ENCODE peak calls at places on chromosomes 3 and 15, in eight cellular contexts. U is neuronal stem cell; R is prostate gland; M is effector memory CD4-positive, alpha-beta T cell; T is heart left ventricle; L is pancreas; S is fibroblast of lung; J is GM23338. O is an unnamed sample.
A peak's percentile ranks its signal among the peaks of the same experiment; 100 is the strongest.

GRCh38 chr3:184710870-184711365 is 946 bp downstream of the MAGEF1 start:
- DNase-seq in U (no peak), R (no peak), M (no peak), T (no peak), L (no peak), S (peak; percentile 17), J (no peak), O (no peak)

GRCh38 chr3:34212671-34213070 is 414.2 kb downstream of the PDCD6IP start:
- DNase-seq in U (peak; percentile 2), R (peak; percentile 60), M (no peak), T (no peak), L (no peak), S (peak; percentile 72), J (no peak), O (no peak)

GRCh38 chr3:66538390-66538789 is 37.6 kb upstream of the LRIG1 start:
- DNase-seq in U (no peak), R (no peak), M (no peak), T (no peak), L (no peak), S (no peak), J (no peak), O (no peak)

GRCh38 chr15:98503970-98504369 is 144.4 kb upstream of the IGF1R start:
- DNase-seq in U (no peak), R (no peak), M (no peak), T (no peak), L (no peak), S (no peak), J (no peak), O (no peak)

GRCh38 chr15:81450721-81451120 is 76.7 kb upstream of the TMC3 start:
- DNase-seq in U (no peak), R (no peak), M (no peak), T (no peak), L (no peak), S (no peak), J (no peak), O (no peak)

GRCh38 chr3:63644212-63644777 is 8.2 kb upstream of the SNTN start:
- DNase-seq in U (no peak), R (no peak), M (no peak), T (no peak), L (no peak), S (no peak), J (peak; percentile 57), O (no peak)

GRCh38 chr3:81433675-81434074 is 327.8 kb downstream of the GBE1 start:
- DNase-seq in U (no peak), R (no peak), M (no peak), T (no peak), L (no peak), S (no peak), J (no peak), O (no peak)

GRCh38 chr3:129481783-129482332 is 41.8 kb downstream of the IFT122 start:
- DNase-seq in U (no peak), R (peak; percentile 10), M (peak; percentile 52), T (peak; percentile 57), L (no peak), S (peak; percentile 70), J (peak; percentile 14), O (peak; percentile 5)

GRCh38 chr15:66098019-66098363 is 155.6 kb downstream of the MEGF11 start:
- DNase-seq in U (no peak), R (no peak), M (no peak), T (no peak), L (no peak), S (no peak), J (no peak), O (no peak)

GRCh38 chr3:195240171-195240701 is 30.7 kb downstream of the XXYLT1 start:
- DNase-seq in U (no peak), R (no peak), M (no peak), T (peak; percentile 54), L (no peak), S (no peak), J (no peak), O (no peak)

GRCh38 chr15:80010131-80010673 is 39.2 kb upstream of the BCL2A1 start:
- DNase-seq in U (no peak), R (no peak), M (no peak), T (no peak), L (no peak), S (peak; percentile 24), J (no peak), O (no peak)

GRCh38 chr15:68617001-68617400 is 38.2 kb downstream of the CORO2B start:
- DNase-seq in U (no peak), R (no peak), M (no peak), T (no peak), L (no peak), S (peak; percentile 54), J (no peak), O (no peak)

GRCh38 chr3:72448375-72448823 is 399.8 kb downstream of the SHQ1 start:
- DNase-seq in U (no peak), R (no peak), M (no peak), T (no peak), L (peak; percentile 43), S (no peak), J (no peak), O (no peak)

GRCh38 chr3:133494469-133494868 is 79.0 kb upstream of the CDV3 start:
- DNase-seq in U (no peak), R (no peak), M (no peak), T (no peak), L (no peak), S (peak; percentile 24), J (peak; percentile 76), O (peak; percentile 23)

DNA sequence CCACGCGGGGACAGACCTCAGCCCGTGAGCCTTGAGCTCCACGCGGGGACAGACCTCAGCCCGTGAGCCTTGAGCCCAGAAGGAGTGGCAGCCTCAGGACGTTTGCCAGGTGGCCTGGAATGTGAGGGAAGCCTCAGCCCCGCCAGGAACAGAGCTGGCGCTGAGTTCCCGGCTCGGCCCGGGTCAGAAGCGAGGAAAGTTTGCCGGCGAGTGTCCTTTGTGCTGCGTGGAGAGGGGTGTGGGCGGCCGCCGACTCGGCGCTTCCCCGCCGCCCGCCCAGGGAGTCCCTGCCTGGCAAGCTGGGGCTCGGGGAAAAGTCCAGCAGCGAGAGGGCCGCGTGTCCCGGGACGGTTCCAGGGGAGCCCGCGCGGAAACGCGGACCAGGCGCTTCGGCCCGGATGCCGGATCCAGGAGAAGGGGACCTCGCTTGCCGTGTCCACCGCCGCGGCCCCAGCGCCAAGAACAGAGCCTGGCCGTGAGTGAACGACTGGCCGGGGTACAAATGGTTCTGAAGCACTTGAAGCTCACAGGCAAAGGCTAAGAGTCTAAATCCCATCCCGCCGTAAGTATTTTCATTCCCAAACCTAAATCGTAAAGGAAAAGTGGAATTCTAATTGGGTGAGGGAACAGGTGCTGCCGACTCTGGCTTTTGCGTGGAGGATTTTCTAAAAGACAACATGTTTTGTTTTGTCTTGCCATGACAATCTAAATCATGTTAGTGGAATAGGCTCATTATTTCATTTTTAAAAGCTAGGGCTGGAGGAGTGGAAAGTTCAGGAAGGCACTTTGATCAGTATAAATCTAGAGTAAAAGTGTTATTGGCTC is 1.7 kb downstream of the LRRN1 start:
- DNase-seq in U (peak; percentile 32), R (peak; percentile 21), M (no peak), T (peak; percentile 14), L (peak; percentile 65), S (peak; percentile 29), J (peak; percentile 60), O (no peak)
- H3K4me3 ChIP-seq in U (peak overlapping the region; percentile 89), R (peak overlapping the region; percentile 52), M (no peak overlapping the region), T (peak overlapping the region; percentile 51), L (peak overlapping the region; percentile 38), S (no peak overlapping the region), J (peak overlapping the region; percentile 53), O (no peak overlapping the region)

GRCh38 chr3:150286390-150287147 is 121.5 kb upstream of the TSC22D2 start:
- DNase-seq in U (no peak), R (peak; percentile 10), M (no peak), T (no peak), L (no peak), S (peak; percentile 60), J (peak; percentile 86), O (no peak)
- H3K36me3 ChIP-seq in U (no peaks in the 10 kb centered on the region), R (no peaks in the 10 kb centered on the region), M (no peaks in the 10 kb centered on the region), T (no peaks in the 10 kb centered on the region), L (no peaks in the 10 kb centered on the region), S (no peaks in the 10 kb centered on the region), J (no peaks in the 10 kb centered on the region), O (no peaks in the 10 kb centered on the region)

GRCh38 chr15:74889882-74890768 is at the start of gene MPI:
- DNase-seq in U (peak; percentile 82), R (peak; percentile 77), M (peak; percentile 73), T (peak; percentile 86), L (peak; percentile 83), S (peak; percentile 78), J (peak; percentile 96), O (peak; percentile 73)

GRCh38 chr15:74892313-74892712 is 2.5 kb downstream of the MPI start:
- DNase-seq in U (no peak), R (no peak), M (no peak), T (no peak), L (peak; percentile 47), S (no peak), J (no peak), O (no peak)

GRCh38 chr15:74893627-74894026 is 3.8 kb downstream of the MPI start:
- DNase-seq in U (no peak), R (no peak), M (peak; percentile 20), T (no peak), L (no peak), S (no peak), J (no peak), O (no peak)

GRCh38 chr15:74891469-74891868 is 1.6 kb downstream of the MPI start:
- DNase-seq in U (no peak), R (no peak), M (no peak), T (no peak), L (no peak), S (no peak), J (no peak), O (no peak)

DNA sequence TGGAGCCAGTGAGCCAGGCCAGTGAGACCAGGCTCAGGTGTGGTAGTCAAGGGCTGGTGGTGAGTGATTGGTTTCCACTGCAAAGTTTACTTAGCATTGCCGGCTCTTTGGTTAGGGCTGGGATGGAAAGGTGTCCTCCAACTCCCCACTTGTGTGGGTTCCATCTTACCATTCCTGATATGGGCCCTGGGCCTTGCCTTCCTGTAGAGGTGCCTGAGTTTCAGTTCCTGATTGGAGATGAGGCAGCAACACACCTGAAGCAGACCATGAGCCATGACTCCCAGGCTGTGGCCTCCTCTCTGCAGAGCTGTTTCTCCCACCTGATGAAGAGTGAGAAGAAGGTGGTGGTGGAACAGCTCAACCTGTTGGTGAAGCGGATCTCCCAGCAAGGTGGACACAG is 3.1 kb downstream of the MPI start:
- DNase-seq in U (no peak), R (no peak), M (no peak), T (no peak), L (no peak), S (no peak), J (no peak), O (no peak)
- H3K27ac ChIP-seq in U (no peak overlapping the region), R (no peak overlapping the region), M (peak overlapping the region; percentile 44), T (peak overlapping the region; percentile 42), L (no peak overlapping the region), S (no peak overlapping the region), J (no peak overlapping the region), O (no peak overlapping the region)

DNA sequence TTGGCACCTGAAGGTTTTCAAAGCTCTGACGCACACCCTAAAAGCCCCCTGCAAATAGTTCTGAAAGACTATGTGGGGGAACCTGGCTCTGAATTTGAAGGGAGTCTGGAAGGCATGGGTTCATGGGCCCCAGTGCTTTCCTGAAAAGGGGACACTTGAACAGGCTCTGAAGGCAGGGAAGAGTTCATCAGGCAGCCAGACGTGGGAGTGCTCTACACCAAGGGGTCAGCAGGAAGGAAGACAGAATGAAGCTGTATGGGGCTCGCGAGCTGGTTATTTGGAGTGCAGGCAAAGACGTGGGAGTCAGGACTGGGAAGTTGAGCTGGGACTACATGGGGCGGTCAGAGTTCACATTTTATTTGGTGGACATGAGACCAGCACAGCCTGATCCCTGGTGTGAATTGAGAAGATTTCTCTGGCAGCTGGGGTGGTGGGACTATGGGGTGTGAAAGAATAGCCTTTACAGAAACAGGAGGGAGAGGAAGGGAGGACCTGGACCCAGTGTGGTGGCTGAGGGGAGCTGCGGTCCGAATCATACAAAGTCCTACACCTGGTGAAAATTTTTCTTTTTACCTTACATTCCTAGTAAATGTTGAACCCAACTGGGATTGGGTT is 12.6 kb downstream of the ABHD6 start:
- DNase-seq in U (peak; percentile 33), R (no peak), M (no peak), T (no peak), L (no peak), S (no peak), J (no peak), O (no peak)
- H3K4me3 ChIP-seq in U (no peak overlapping the region), R (no peak overlapping the region), M (no peak overlapping the region), T (no peak overlapping the region), L (no peak overlapping the region), S (no peak overlapping the region), J (no peak overlapping the region), O (no peak overlapping the region)